ENCODE peak calls at places on chromosome 7, in four cellular contexts. B is mucosa of descending colon, U is BE2C, J is foreskin fibroblast. S is an unnamed sample.

GRCh38 chr7:95318501-95318900 is 5.8 kb downstream of the PON1 start:
- DNase-seq in B (no peak), J (no peak), U (no peak), S (no peak)

GRCh38 chr7:26620352-26620751 is 244.0 kb downstream of the SKAP2 start:
- DNase-seq in J (no peak), U (no peak), B (no peak), S (no peak)

GRCh38 chr7:25124485-25125136 is 449 bp downstream of the CYCS start:
- DNase-seq in U (no peak), B (peak), J (peak), S (no peak)

GRCh38 chr7:39686261-39686924 is 63.0 kb downstream of the RALA start:
- DNase-seq in B (no peak), U (no peak), J (peak), S (no peak)

GRCh38 chr7:157974678-157975230 is 612.9 kb downstream of the PTPRN2 start:
- DNase-seq in J (no peak), B (no peak), U (no peak), S (no peak)

GRCh38 chr7:103593691-103594090 is 147.7 kb upstream of the SLC26A5 start:
- DNase-seq in B (no peak), J (peak), U (no peak), S (peak)

GRCh38 chr7:139396323-139396951 is 36.7 kb downstream of the LUC7L2 start:
- DNase-seq in B (no peak), J (no peak), U (no peak), S (peak)

GRCh38 chr7:13050703-13051102 is 363.3 kb downstream of the ARL4A start:
- DNase-seq in U (no peak), J (peak), B (no peak), S (peak)

GRCh38 chr7:94288091-94288490 is 106.6 kb upstream of the COL1A2 start:
- DNase-seq in J (no peak), U (no peak), B (no peak), S (no peak)

GRCh38 chr7:55056577-55057480 is 38.0 kb downstream of the EGFR start:
- DNase-seq in U (no peak), J (peak), B (no peak), S (peak)

GRCh38 chr7:81684513-81685262 is 85.2 kb downstream of the HGF start:
- DNase-seq in J (peak), U (peak), B (peak), S (peak)

GRCh38 chr7:32070406-32071360 is at the start of gene PDE1C:
- DNase-seq in B (peak), U (no peak), J (peak), S (no peak)

GRCh38 chr7:20403356-20403755 is 72.7 kb downstream of the ITGB8 start:
- DNase-seq in B (no peak), U (peak), J (peak), S (no peak)

GRCh38 chr7:146948708-146949107 is 832.1 kb downstream of the CNTNAP2 start:
- DNase-seq in B (no peak), J (no peak), U (no peak), S (no peak)

GRCh38 chr7:101243786-101244384 is 996 bp downstream of the FIS1 start:
- DNase-seq in J (peak), U (no peak), B (no peak), S (peak)

GRCh38 chr7:13540429-13540828 is 449.0 kb downstream of the ETV1 start:
- DNase-seq in B (no peak), U (no peak), J (peak), S (peak)

GRCh38 chr7:158070222-158070920 is 517.3 kb downstream of the PTPRN2 start:
- DNase-seq in B (no peak), J (no peak), U (no peak), S (no peak)

GRCh38 chr7:133854739-133855138 is 272.4 kb upstream of the LRGUK start:
- DNase-seq in B (no peak), J (peak), U (no peak), S (peak)
- TF ChIP-seq CTCF in B (no peak), J (peak), U (peak), S (peak)

GRCh38 chr7:7352845-7353244 is 170.5 kb downstream of the C1GALT1 start:
- DNase-seq in U (no peak), B (no peak), J (no peak), S (no peak)
- TF ChIP-seq CTCF in U (no peak), B (no peak), J (no peak), S (no peak)

GRCh38 chr7:117674617-117675016 is 194.8 kb downstream of the CFTR start:
- DNase-seq in U (no peak), J (no peak), B (no peak), S (no peak)

GRCh38 chr7:117675519-117676137 is 195.8 kb downstream of the CFTR start:
- DNase-seq in B (no peak), J (no peak), U (no peak), S (no peak)

GRCh38 chr7:117672433-117672832 is 192.6 kb downstream of the CFTR start:
- DNase-seq in B (no peak), J (no peak), U (no peak), S (no peak)

GRCh38 chr7:117673367-117673766 is 193.5 kb downstream of the CFTR start:
- DNase-seq in B (peak), J (no peak), U (no peak), S (peak)

GRCh38 chr7:117673839-117674238 is 194.0 kb downstream of the CFTR start:
- DNase-seq in B (no peak), U (no peak), J (peak), S (peak)
- TF ChIP-seq CTCF in B (no peak), U (peak), J (peak), S (peak)

GRCh38 chr7:128032605-128033235 is 1.5 kb upstream of the LRRC4 start:
- DNase-seq in U (no peak), J (peak), B (no peak), S (no peak)

GRCh38 chr7:128030263-128030998 is 806 bp downstream of the LRRC4 start:
- DNase-seq in B (no peak), U (no peak), J (no peak), S (no peak)

GRCh38 chr7:128030999-128031681 is at the start of gene LRRC4:
- DNase-seq in B (peak), U (peak), J (peak), S (peak)

GRCh38 chr7:128033246-128033645 is 2.0 kb upstream of the LRRC4 start:
- DNase-seq in U (no peak), B (no peak), J (no peak), S (no peak)

DNA sequence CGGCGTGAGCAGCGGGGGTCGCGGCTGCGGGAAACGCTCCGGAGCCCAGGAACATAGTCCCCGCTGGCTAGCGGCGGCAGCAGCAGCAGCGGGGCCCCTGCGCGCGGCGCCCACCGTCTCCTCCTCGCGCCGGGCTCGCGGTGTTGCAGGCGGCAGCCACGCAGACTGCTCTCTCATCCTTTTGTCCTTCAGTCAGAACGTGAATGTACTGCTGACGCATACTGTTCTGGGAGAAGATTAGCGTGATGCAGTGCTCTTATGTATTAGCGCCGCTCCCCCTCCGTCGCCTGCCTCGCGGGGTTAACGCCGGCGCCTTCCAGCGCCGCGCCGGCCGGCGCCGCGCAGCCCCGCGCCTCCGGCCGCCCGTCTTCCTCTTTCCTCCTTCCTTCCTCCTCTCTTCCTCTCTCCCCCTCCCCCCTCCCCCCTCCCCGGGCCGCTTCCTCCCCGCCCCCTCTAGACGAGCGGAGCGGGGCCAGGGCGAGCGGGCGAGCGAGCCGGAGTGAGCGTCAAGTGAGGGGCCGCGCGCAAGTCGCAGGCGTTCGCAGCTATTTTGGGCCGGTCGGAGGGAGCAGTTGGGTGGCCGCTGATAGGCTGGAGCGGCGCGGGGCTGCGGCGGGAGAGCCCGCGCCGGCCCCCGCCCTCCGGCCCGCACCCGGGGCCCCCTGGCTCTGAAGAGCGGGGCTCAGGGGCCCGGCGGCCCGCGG is 816 bp upstream of the LRRC4 start:
- DNase-seq in J (peak), B (peak), U (peak), S (peak)
- TF ChIP-seq CTCF in J (no peak), B (no peak), U (no peak), S (peak)

GRCh38 chr7:21767300-21767900 is 178.3 kb downstream of the CDCA7L start:
- DNase-seq in U (peak), B (no peak), J (peak), S (peak)

GRCh38 chr7:21773326-21773725 is 172.4 kb downstream of the CDCA7L start:
- DNase-seq in U (no peak), B (no peak), J (no peak), S (no peak)

GRCh38 chr7:21771906-21772610 is 173.6 kb downstream of the CDCA7L start:
- DNase-seq in J (peak), B (no peak), U (no peak), S (no peak)

GRCh38 chr7:21768279-21768678 is 177.4 kb downstream of the CDCA7L start:
- DNase-seq in U (no peak), J (no peak), B (no peak), S (no peak)

DNA sequence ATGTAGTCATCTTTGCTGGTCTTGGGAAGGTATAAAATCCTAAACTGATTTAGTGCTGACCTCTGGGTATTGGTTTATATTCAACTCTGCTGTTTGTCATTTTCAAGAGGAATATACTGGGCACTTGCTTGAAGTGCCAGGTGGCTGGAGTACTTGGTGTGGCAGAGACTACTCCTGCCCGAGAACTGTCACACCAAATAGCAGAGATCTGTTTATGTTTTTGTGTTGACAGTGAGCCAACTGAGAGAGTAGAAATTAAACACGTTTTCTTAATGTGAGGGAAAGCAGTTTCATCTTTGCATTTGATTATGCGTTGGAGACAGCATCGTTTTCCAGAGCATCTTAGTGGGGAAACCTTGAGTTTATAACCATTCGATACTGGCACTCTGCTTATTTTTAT is 174.4 kb downstream of the CDCA7L start:
- DNase-seq in B (no peak), J (no peak), U (no peak), S (no peak)
- TF ChIP-seq CTCF in B (no peak), J (no peak), U (no peak), S (no peak)